ENCODE peak calls at places on chromosomes 6 and 20, in ten cellular contexts. One of them, this sample, is unnamed.

GRCh38 chr6:69138893-69139494 is 503.9 kb downstream of the ADGRB3 start:
- DNase-seq in CD8-positive, alpha-beta T cell: no peak
- DNase-seq in lung: no peak
- DNase-seq in BE2C: no peak
- DNase-seq in AG09309: no peak
- DNase-seq in progenitor cell of endocrine pancreas: no peak
- DNase-seq in MCF 10A: no peak
- DNase-seq in fibroblast of villous mesenchyme: no peak
- DNase-seq in neural crest cell: no peak
- DNase-seq in tibial nerve: no peak
- DNase-seq in this sample: no peak

GRCh38 chr20:53737404-53738038 is 143.9 kb upstream of the ZNF217 start:
- DNase-seq in CD8-positive, alpha-beta T cell: no peak
- DNase-seq in lung: no peak
- DNase-seq in BE2C: no peak
- DNase-seq in AG09309: no peak
- DNase-seq in progenitor cell of endocrine pancreas: no peak
- DNase-seq in MCF 10A: no peak
- DNase-seq in fibroblast of villous mesenchyme: peak; percentile 13
- DNase-seq in neural crest cell: no peak
- DNase-seq in tibial nerve: no peak
- DNase-seq in this sample: no peak

GRCh38 chr20:16123623-16124022 is 449.6 kb downstream of the KIF16B start:
- DNase-seq in CD8-positive, alpha-beta T cell: no peak
- DNase-seq in lung: no peak
- DNase-seq in BE2C: no peak
- DNase-seq in AG09309: no peak
- DNase-seq in progenitor cell of endocrine pancreas: no peak
- DNase-seq in MCF 10A: no peak
- DNase-seq in fibroblast of villous mesenchyme: no peak
- DNase-seq in neural crest cell: no peak
- DNase-seq in tibial nerve: no peak
- DNase-seq in this sample: no peak

GRCh38 chr6:72554761-72555221 is 67.1 kb upstream of the KCNQ5 start:
- DNase-seq in CD8-positive, alpha-beta T cell: no peak
- DNase-seq in lung: no peak
- DNase-seq in BE2C: no peak
- DNase-seq in AG09309: no peak
- DNase-seq in progenitor cell of endocrine pancreas: no peak
- DNase-seq in MCF 10A: no peak
- DNase-seq in fibroblast of villous mesenchyme: no peak
- DNase-seq in neural crest cell: no peak
- DNase-seq in tibial nerve: no peak
- DNase-seq in this sample: no peak

GRCh38 chr6:132259070-132259469 is 142.2 kb downstream of the MOXD1 start:
- DNase-seq in CD8-positive, alpha-beta T cell: no peak
- DNase-seq in lung: no peak
- DNase-seq in BE2C: no peak
- DNase-seq in AG09309: no peak
- DNase-seq in progenitor cell of endocrine pancreas: no peak
- DNase-seq in MCF 10A: peak; percentile 30
- DNase-seq in fibroblast of villous mesenchyme: peak; percentile 47
- DNase-seq in neural crest cell: no peak
- DNase-seq in tibial nerve: no peak
- DNase-seq in this sample: no peak

GRCh38 chr20:48797850-48798747 is 29.7 kb downstream of the PREX1 start:
- DNase-seq in CD8-positive, alpha-beta T cell: no peak
- DNase-seq in lung: no peak
- DNase-seq in BE2C: no peak
- DNase-seq in AG09309: no peak
- DNase-seq in progenitor cell of endocrine pancreas: no peak
- DNase-seq in MCF 10A: no peak
- DNase-seq in fibroblast of villous mesenchyme: no peak
- DNase-seq in neural crest cell: no peak
- DNase-seq in tibial nerve: no peak
- DNase-seq in this sample: no peak

GRCh38 chr6:31267504-31268371 is 4.2 kb downstream of the HLA-C start:
- DNase-seq in CD8-positive, alpha-beta T cell: peak; percentile 29
- DNase-seq in lung: no peak
- DNase-seq in BE2C: peak; percentile 24
- DNase-seq in AG09309: no peak
- DNase-seq in progenitor cell of endocrine pancreas: no peak
- DNase-seq in MCF 10A: no peak
- DNase-seq in fibroblast of villous mesenchyme: no peak
- DNase-seq in neural crest cell: no peak
- DNase-seq in tibial nerve: no peak
- DNase-seq in this sample: no peak

GRCh38 chr20:10433623-10434466 is at the start of gene MKKS:
- DNase-seq in CD8-positive, alpha-beta T cell: peak; percentile 85
- DNase-seq in lung: peak; percentile 92
- DNase-seq in BE2C: peak; percentile 94
- DNase-seq in AG09309: peak; percentile 70
- DNase-seq in progenitor cell of endocrine pancreas: peak; percentile 81
- DNase-seq in MCF 10A: peak; percentile 89
- DNase-seq in fibroblast of villous mesenchyme: peak; percentile 94
- DNase-seq in neural crest cell: peak; percentile 82
- DNase-seq in tibial nerve: peak; percentile 83
- DNase-seq in this sample: peak; percentile 95

GRCh38 chr6:15184441-15184861 is 61.4 kb upstream of the JARID2 start:
- DNase-seq in CD8-positive, alpha-beta T cell: no peak
- DNase-seq in lung: no peak
- DNase-seq in BE2C: no peak
- DNase-seq in AG09309: no peak
- DNase-seq in progenitor cell of endocrine pancreas: no peak
- DNase-seq in MCF 10A: no peak
- DNase-seq in fibroblast of villous mesenchyme: no peak
- DNase-seq in neural crest cell: no peak
- DNase-seq in tibial nerve: no peak
- DNase-seq in this sample: no peak

GRCh38 chr20:49627329-49627761 is 59.4 kb upstream of the PTGIS start:
- DNase-seq in CD8-positive, alpha-beta T cell: no peak
- DNase-seq in lung: peak; percentile 52
- DNase-seq in BE2C: no peak
- DNase-seq in AG09309: no peak
- DNase-seq in progenitor cell of endocrine pancreas: no peak
- DNase-seq in MCF 10A: peak; percentile 10
- DNase-seq in fibroblast of villous mesenchyme: no peak
- DNase-seq in neural crest cell: no peak
- DNase-seq in tibial nerve: no peak
- DNase-seq in this sample: no peak

GRCh38 chr6:6494677-6495076 is 93.8 kb upstream of the LY86 start:
- DNase-seq in CD8-positive, alpha-beta T cell: peak; percentile 12
- DNase-seq in lung: peak; percentile 38
- DNase-seq in BE2C: peak; percentile 40
- DNase-seq in AG09309: no peak
- DNase-seq in progenitor cell of endocrine pancreas: peak; percentile 29
- DNase-seq in MCF 10A: peak; percentile 82
- DNase-seq in fibroblast of villous mesenchyme: peak; percentile 3
- DNase-seq in neural crest cell: peak; percentile 32
- DNase-seq in tibial nerve: peak; percentile 41
- DNase-seq in this sample: no peak

GRCh38 chr6:155314773-155315515 is 660 bp upstream of the TFB1M start:
- DNase-seq in CD8-positive, alpha-beta T cell: no peak
- DNase-seq in lung: peak; percentile 63
- DNase-seq in BE2C: peak; percentile 78
- DNase-seq in AG09309: peak; percentile 57
- DNase-seq in progenitor cell of endocrine pancreas: no peak
- DNase-seq in MCF 10A: peak; percentile 88
- DNase-seq in fibroblast of villous mesenchyme: peak; percentile 91
- DNase-seq in neural crest cell: no peak
- DNase-seq in tibial nerve: peak; percentile 73
- DNase-seq in this sample: no peak

GRCh38 chr20:57768519-57768918 is 58.7 kb upstream of the PMEPA1 start:
- DNase-seq in CD8-positive, alpha-beta T cell: no peak
- DNase-seq in lung: no peak
- DNase-seq in BE2C: no peak
- DNase-seq in AG09309: no peak
- DNase-seq in progenitor cell of endocrine pancreas: no peak
- DNase-seq in MCF 10A: no peak
- DNase-seq in fibroblast of villous mesenchyme: no peak
- DNase-seq in neural crest cell: no peak
- DNase-seq in tibial nerve: no peak
- DNase-seq in this sample: no peak
- TF ChIP-seq CTCF in CD8-positive, alpha-beta T cell: no peak
- TF ChIP-seq CTCF in lung: no peak
- TF ChIP-seq CTCF in BE2C: no peak
- TF ChIP-seq CTCF in AG09309: no peak
- TF ChIP-seq CTCF in progenitor cell of endocrine pancreas: no peak
- TF ChIP-seq CTCF in MCF 10A: no peak
- TF ChIP-seq CTCF in fibroblast of villous mesenchyme: no peak
- TF ChIP-seq CTCF in neural crest cell: no peak
- TF ChIP-seq CTCF in tibial nerve: no peak
- TF ChIP-seq CTCF in this sample: no peak

GRCh38 chr6:166556871-166557322 is 29.6 kb downstream of the RAMACL start:
- DNase-seq in CD8-positive, alpha-beta T cell: no peak
- DNase-seq in lung: peak; percentile 95
- DNase-seq in BE2C: no peak
- DNase-seq in AG09309: peak; percentile 86
- DNase-seq in progenitor cell of endocrine pancreas: no peak
- DNase-seq in MCF 10A: peak; percentile 99
- DNase-seq in fibroblast of villous mesenchyme: peak; percentile 60
- DNase-seq in neural crest cell: no peak
- DNase-seq in tibial nerve: peak; percentile 72
- DNase-seq in this sample: peak; percentile 92

GRCh38 chr6:166558156-166559025 is 28.1 kb downstream of the RAMACL start:
- DNase-seq in CD8-positive, alpha-beta T cell: no peak
- DNase-seq in lung: no peak
- DNase-seq in BE2C: no peak
- DNase-seq in AG09309: no peak
- DNase-seq in progenitor cell of endocrine pancreas: no peak
- DNase-seq in MCF 10A: no peak
- DNase-seq in fibroblast of villous mesenchyme: no peak
- DNase-seq in neural crest cell: no peak
- DNase-seq in tibial nerve: no peak
- DNase-seq in this sample: no peak

GRCh38 chr6:166559662-166560061 is 26.8 kb downstream of the RAMACL start:
- DNase-seq in CD8-positive, alpha-beta T cell: no peak
- DNase-seq in lung: no peak
- DNase-seq in BE2C: no peak
- DNase-seq in AG09309: no peak
- DNase-seq in progenitor cell of endocrine pancreas: no peak
- DNase-seq in MCF 10A: no peak
- DNase-seq in fibroblast of villous mesenchyme: no peak
- DNase-seq in neural crest cell: no peak
- DNase-seq in tibial nerve: no peak
- DNase-seq in this sample: no peak

GRCh38 chr6:166560222-166560621 is 26.3 kb downstream of the RAMACL start:
- DNase-seq in CD8-positive, alpha-beta T cell: no peak
- DNase-seq in lung: no peak
- DNase-seq in BE2C: no peak
- DNase-seq in AG09309: no peak
- DNase-seq in progenitor cell of endocrine pancreas: no peak
- DNase-seq in MCF 10A: no peak
- DNase-seq in fibroblast of villous mesenchyme: no peak
- DNase-seq in neural crest cell: no peak
- DNase-seq in tibial nerve: no peak
- DNase-seq in this sample: no peak

DNA sequence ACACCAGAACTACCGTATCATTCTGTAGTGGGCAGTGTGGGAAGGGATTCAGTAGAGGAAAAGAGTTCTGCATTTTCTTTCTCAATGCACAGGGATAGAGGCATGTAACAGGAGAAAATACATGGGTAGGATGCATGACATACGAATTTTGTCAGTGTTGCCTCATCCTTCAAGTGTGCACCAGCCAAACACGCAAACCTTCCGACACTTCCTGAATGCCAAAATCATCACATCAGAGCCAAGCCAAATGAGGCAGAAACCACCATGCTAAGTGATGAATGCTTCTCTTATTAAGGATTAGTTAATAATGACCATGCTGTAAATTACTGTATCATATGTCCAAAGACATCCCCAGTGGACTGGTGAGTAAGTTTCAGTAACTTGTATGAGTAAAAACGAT is 27.3 kb downstream of the RAMACL start:
- DNase-seq in CD8-positive, alpha-beta T cell: no peak
- DNase-seq in lung: no peak
- DNase-seq in BE2C: no peak
- DNase-seq in AG09309: no peak
- DNase-seq in progenitor cell of endocrine pancreas: no peak
- DNase-seq in MCF 10A: peak; percentile 64
- DNase-seq in fibroblast of villous mesenchyme: no peak
- DNase-seq in neural crest cell: no peak
- DNase-seq in tibial nerve: no peak
- DNase-seq in this sample: no peak
- TF ChIP-seq CTCF in CD8-positive, alpha-beta T cell: no peak
- TF ChIP-seq CTCF in lung: no peak
- TF ChIP-seq CTCF in BE2C: no peak
- TF ChIP-seq CTCF in AG09309: no peak
- TF ChIP-seq CTCF in progenitor cell of endocrine pancreas: no peak
- TF ChIP-seq CTCF in MCF 10A: no peak
- TF ChIP-seq CTCF in fibroblast of villous mesenchyme: no peak
- TF ChIP-seq CTCF in neural crest cell: no peak
- TF ChIP-seq CTCF in tibial nerve: no peak
- TF ChIP-seq CTCF in this sample: no peak

GRCh38 chr6:78513856-78514255 is 353.5 kb upstream of the IRAK1BP1 start:
- DNase-seq in CD8-positive, alpha-beta T cell: no peak
- DNase-seq in lung: no peak
- DNase-seq in BE2C: peak; percentile 39
- DNase-seq in AG09309: no peak
- DNase-seq in progenitor cell of endocrine pancreas: no peak
- DNase-seq in MCF 10A: peak; percentile 30
- DNase-seq in fibroblast of villous mesenchyme: no peak
- DNase-seq in neural crest cell: no peak
- DNase-seq in tibial nerve: no peak
- DNase-seq in this sample: no peak
- TF ChIP-seq CTCF in CD8-positive, alpha-beta T cell: no peak
- TF ChIP-seq CTCF in lung: no peak
- TF ChIP-seq CTCF in BE2C: peak; percentile 64
- TF ChIP-seq CTCF in AG09309: no peak
- TF ChIP-seq CTCF in progenitor cell of endocrine pancreas: no peak
- TF ChIP-seq CTCF in MCF 10A: no peak
- TF ChIP-seq CTCF in fibroblast of villous mesenchyme: no peak
- TF ChIP-seq CTCF in neural crest cell: peak; percentile 24
- TF ChIP-seq CTCF in tibial nerve: no peak
- TF ChIP-seq CTCF in this sample: no peak

DNA sequence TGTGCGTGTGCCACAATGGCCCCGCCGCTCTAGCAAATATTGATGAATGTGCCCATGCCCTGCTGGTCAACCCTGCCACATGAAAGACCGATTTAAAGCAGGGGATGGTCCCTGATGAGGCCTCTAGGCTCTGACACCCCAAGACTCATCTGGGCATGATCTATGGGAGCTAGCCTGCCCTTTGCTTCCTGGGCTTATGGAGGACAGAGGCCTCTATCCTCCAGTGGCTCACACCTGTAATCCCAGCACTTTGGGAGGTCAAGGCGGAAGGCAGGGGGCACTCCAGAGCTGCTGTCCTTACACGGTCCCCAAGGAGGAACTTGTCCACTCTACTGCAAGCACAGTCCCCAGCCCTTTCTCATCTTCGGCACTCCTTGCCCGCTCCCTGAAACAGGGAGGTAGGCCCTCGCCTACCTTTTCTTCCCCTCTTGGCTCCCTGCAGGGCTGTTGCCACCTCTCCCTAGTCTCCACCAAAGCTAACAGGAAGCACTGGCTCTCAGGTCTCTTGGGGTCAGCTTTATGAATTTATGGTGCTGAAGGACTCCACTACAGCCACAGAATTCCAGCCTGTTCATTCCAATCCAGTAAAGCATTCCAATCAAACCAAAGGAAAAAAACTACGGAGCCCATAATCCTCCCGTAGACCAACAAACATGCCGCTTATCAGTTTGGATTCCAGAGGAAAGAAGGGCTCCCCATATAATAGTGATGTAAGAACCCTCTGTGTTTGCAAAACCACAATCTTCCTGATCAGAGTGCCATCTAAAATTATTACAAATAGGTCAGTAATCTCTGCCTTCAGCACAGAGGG is 48.7 kb upstream of the FOXQ1 start:
- DNase-seq in CD8-positive, alpha-beta T cell: no peak
- DNase-seq in lung: peak; percentile 41
- DNase-seq in BE2C: no peak
- DNase-seq in AG09309: peak; percentile 71
- DNase-seq in progenitor cell of endocrine pancreas: no peak
- DNase-seq in MCF 10A: peak; percentile 25
- DNase-seq in fibroblast of villous mesenchyme: peak; percentile 94
- DNase-seq in neural crest cell: no peak
- DNase-seq in tibial nerve: no peak
- DNase-seq in this sample: no peak
- TF ChIP-seq CTCF in CD8-positive, alpha-beta T cell: no peak
- TF ChIP-seq CTCF in lung: no peak
- TF ChIP-seq CTCF in BE2C: no peak
- TF ChIP-seq CTCF in AG09309: no peak
- TF ChIP-seq CTCF in progenitor cell of endocrine pancreas: no peak
- TF ChIP-seq CTCF in MCF 10A: no peak
- TF ChIP-seq CTCF in fibroblast of villous mesenchyme: no peak
- TF ChIP-seq CTCF in neural crest cell: no peak
- TF ChIP-seq CTCF in tibial nerve: no peak
- TF ChIP-seq CTCF in this sample: no peak

This sample was measured in osteocyte.